ENCODE peak calls at places on chromosomes 4 and X, in eight cellular contexts. One of them, this sample, is unnamed.
A peak's percentile ranks its signal among the peaks of the same experiment; 100 is the strongest.

GRCh38 chrX:56281789-56282188 is 49.6 kb downstream of the KLF8 start:
- DNase-seq in adipocyte: peak; percentile 48
- DNase-seq in brain microvascular endothelial cell: no peak
- DNase-seq in fibroblast of lung: peak; percentile 22
- DNase-seq in CD8-positive, alpha-beta memory T cell: no peak
- DNase-seq in thoracic aorta: no peak
- DNase-seq in IMR-90: peak; percentile 16
- DNase-seq in pancreas: no peak
- DNase-seq in this sample: no peak

GRCh38 chrX:101693476-101693875 is 33.8 kb upstream of the ARMCX2 start:
- DNase-seq in adipocyte: no peak
- DNase-seq in brain microvascular endothelial cell: no peak
- DNase-seq in fibroblast of lung: no peak
- DNase-seq in CD8-positive, alpha-beta memory T cell: no peak
- DNase-seq in thoracic aorta: no peak
- DNase-seq in IMR-90: no peak
- DNase-seq in pancreas: no peak
- DNase-seq in this sample: no peak

GRCh38 chr4:98816386-98816785 is 112.5 kb downstream of the EIF4E start:
- DNase-seq in adipocyte: no peak
- DNase-seq in brain microvascular endothelial cell: no peak
- DNase-seq in fibroblast of lung: no peak
- DNase-seq in CD8-positive, alpha-beta memory T cell: no peak
- DNase-seq in thoracic aorta: no peak
- DNase-seq in IMR-90: no peak
- DNase-seq in pancreas: no peak
- DNase-seq in this sample: no peak

GRCh38 chr4:14667624-14668295 is 334.5 kb upstream of the CPEB2 start:
- DNase-seq in adipocyte: peak; percentile 26
- DNase-seq in brain microvascular endothelial cell: peak; percentile 48
- DNase-seq in fibroblast of lung: peak; percentile 45
- DNase-seq in CD8-positive, alpha-beta memory T cell: no peak
- DNase-seq in thoracic aorta: no peak
- DNase-seq in IMR-90: no peak
- DNase-seq in pancreas: no peak
- DNase-seq in this sample: no peak

GRCh38 chr4:152255437-152255836 is 280.5 kb downstream of the FBXW7 start:
- DNase-seq in adipocyte: no peak
- DNase-seq in brain microvascular endothelial cell: peak; percentile 33
- DNase-seq in fibroblast of lung: peak; percentile 3
- DNase-seq in CD8-positive, alpha-beta memory T cell: peak; percentile 24
- DNase-seq in thoracic aorta: no peak
- DNase-seq in IMR-90: peak; percentile 27
- DNase-seq in pancreas: no peak
- DNase-seq in this sample: no peak

GRCh38 chr4:15336410-15337184 is 91.2 kb upstream of the C1QTNF7 start:
- DNase-seq in adipocyte: peak; percentile 55
- DNase-seq in brain microvascular endothelial cell: peak; percentile 86
- DNase-seq in fibroblast of lung: peak; percentile 73
- DNase-seq in CD8-positive, alpha-beta memory T cell: no peak
- DNase-seq in thoracic aorta: no peak
- DNase-seq in IMR-90: peak; percentile 92
- DNase-seq in pancreas: no peak
- DNase-seq in this sample: no peak

GRCh38 chr4:114563536-114564315 is 34.9 kb upstream of the UGT8 start:
- DNase-seq in adipocyte: peak; percentile 0
- DNase-seq in brain microvascular endothelial cell: peak; percentile 17
- DNase-seq in fibroblast of lung: no peak
- DNase-seq in CD8-positive, alpha-beta memory T cell: no peak
- DNase-seq in thoracic aorta: no peak
- DNase-seq in IMR-90: no peak
- DNase-seq in pancreas: no peak
- DNase-seq in this sample: no peak

GRCh38 chr4:88752076-88752463 is 54.4 kb upstream of the NAP1L5 start:
- DNase-seq in adipocyte: no peak
- DNase-seq in brain microvascular endothelial cell: no peak
- DNase-seq in fibroblast of lung: no peak
- DNase-seq in CD8-positive, alpha-beta memory T cell: no peak
- DNase-seq in thoracic aorta: no peak
- DNase-seq in IMR-90: no peak
- DNase-seq in pancreas: no peak
- DNase-seq in this sample: no peak

GRCh38 chr4:165700855-165701254 is 172.2 kb upstream of the TLL1 start:
- DNase-seq in adipocyte: no peak
- DNase-seq in brain microvascular endothelial cell: no peak
- DNase-seq in fibroblast of lung: no peak
- DNase-seq in CD8-positive, alpha-beta memory T cell: no peak
- DNase-seq in thoracic aorta: no peak
- DNase-seq in IMR-90: no peak
- DNase-seq in pancreas: no peak
- DNase-seq in this sample: no peak

GRCh38 chr4:92305878-92306520 is 2.2 kb downstream of the GRID2 start:
- DNase-seq in adipocyte: no peak
- DNase-seq in brain microvascular endothelial cell: no peak
- DNase-seq in fibroblast of lung: no peak
- DNase-seq in CD8-positive, alpha-beta memory T cell: no peak
- DNase-seq in thoracic aorta: no peak
- DNase-seq in IMR-90: no peak
- DNase-seq in pancreas: no peak
- DNase-seq in this sample: no peak

GRCh38 chr4:92303621-92304027 is at the start of gene GRID2:
- DNase-seq in adipocyte: peak; percentile 60
- DNase-seq in brain microvascular endothelial cell: no peak
- DNase-seq in fibroblast of lung: peak; percentile 48
- DNase-seq in CD8-positive, alpha-beta memory T cell: no peak
- DNase-seq in thoracic aorta: no peak
- DNase-seq in IMR-90: peak; percentile 2
- DNase-seq in pancreas: peak; percentile 12
- DNase-seq in this sample: no peak

GRCh38 chr4:92304073-92304472 is 307 bp downstream of the GRID2 start:
- DNase-seq in adipocyte: peak; percentile 29
- DNase-seq in brain microvascular endothelial cell: no peak
- DNase-seq in fibroblast of lung: no peak
- DNase-seq in CD8-positive, alpha-beta memory T cell: no peak
- DNase-seq in thoracic aorta: no peak
- DNase-seq in IMR-90: no peak
- DNase-seq in pancreas: no peak
- DNase-seq in this sample: no peak

GRCh38 chr4:92305148-92305877 is 1.5 kb downstream of the GRID2 start:
- DNase-seq in adipocyte: peak; percentile 72
- DNase-seq in brain microvascular endothelial cell: peak; percentile 39
- DNase-seq in fibroblast of lung: peak; percentile 63
- DNase-seq in CD8-positive, alpha-beta memory T cell: no peak
- DNase-seq in thoracic aorta: no peak
- DNase-seq in IMR-90: peak; percentile 32
- DNase-seq in pancreas: peak; percentile 33
- DNase-seq in this sample: peak; percentile 25

DNA sequence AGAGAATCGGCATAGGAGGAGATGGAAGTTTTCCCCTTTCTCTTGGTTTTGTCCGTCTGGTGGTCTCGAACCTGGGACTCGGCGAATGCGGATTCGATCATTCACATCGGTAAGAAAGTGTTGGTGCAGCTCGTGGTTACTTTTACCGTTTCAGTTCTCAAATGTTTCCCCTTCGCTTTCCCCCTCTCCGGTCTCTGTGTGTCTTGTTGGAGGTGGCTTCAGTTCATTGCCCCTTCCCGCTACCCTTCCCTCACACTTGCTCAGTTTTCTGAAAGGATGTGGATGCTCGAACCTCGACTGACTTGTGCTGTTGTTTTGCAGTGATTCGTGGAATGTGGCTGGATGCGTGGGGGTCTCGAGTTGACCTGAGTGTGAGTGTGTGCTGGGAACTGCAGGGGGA is 870 bp downstream of the GRID2 start:
- DNase-seq in adipocyte: peak; percentile 10
- DNase-seq in brain microvascular endothelial cell: no peak
- DNase-seq in fibroblast of lung: peak; percentile 15
- DNase-seq in CD8-positive, alpha-beta memory T cell: no peak
- DNase-seq in thoracic aorta: no peak
- DNase-seq in IMR-90: no peak
- DNase-seq in pancreas: no peak
- DNase-seq in this sample: no peak
- H3K4me3 ChIP-seq in adipocyte: peak overlapping the region; percentile 72
- H3K4me3 ChIP-seq in brain microvascular endothelial cell: peak overlapping the region; percentile 58
- H3K4me3 ChIP-seq in fibroblast of lung: peak overlapping the region; percentile 72
- H3K4me3 ChIP-seq in CD8-positive, alpha-beta memory T cell: no peak overlapping the region
- H3K4me3 ChIP-seq in thoracic aorta: peak overlapping the region; percentile 72
- H3K4me3 ChIP-seq in IMR-90: no peak overlapping the region
- H3K4me3 ChIP-seq in pancreas: no peak overlapping the region
- H3K4me3 ChIP-seq in this sample: peak overlapping the region; percentile 67

DNA sequence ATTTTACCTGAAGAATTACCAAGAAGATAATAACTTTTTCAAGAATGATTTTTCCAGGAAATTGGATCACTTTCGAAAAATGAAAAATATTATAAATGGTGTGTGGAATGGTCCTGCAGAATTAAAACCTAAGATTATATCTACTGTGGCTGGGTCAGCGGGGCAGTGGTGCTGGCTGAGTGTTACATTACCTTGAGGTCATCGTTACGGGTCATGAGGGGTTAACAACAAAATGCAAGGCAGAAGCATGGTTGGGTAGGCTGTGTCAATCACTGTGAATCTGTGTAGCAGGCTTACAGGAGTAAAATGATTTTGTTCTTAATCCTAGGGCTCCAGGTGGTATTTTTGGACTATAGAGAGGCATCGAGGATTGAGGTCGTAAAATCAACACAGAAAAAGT is 105.2 kb upstream of the AMOT start:
- DNase-seq in adipocyte: no peak
- DNase-seq in brain microvascular endothelial cell: no peak
- DNase-seq in fibroblast of lung: no peak
- DNase-seq in CD8-positive, alpha-beta memory T cell: no peak
- DNase-seq in thoracic aorta: no peak
- DNase-seq in IMR-90: no peak
- DNase-seq in pancreas: no peak
- DNase-seq in this sample: no peak
- H3K27me3 ChIP-seq in adipocyte: peaks cover 17% of the 10 kb centered on the region
- H3K27me3 ChIP-seq in brain microvascular endothelial cell: no peaks in the 10 kb centered on the region
- H3K27me3 ChIP-seq in fibroblast of lung: no peaks in the 10 kb centered on the region
- H3K27me3 ChIP-seq in CD8-positive, alpha-beta memory T cell: no peaks in the 10 kb centered on the region
- H3K27me3 ChIP-seq in thoracic aorta: no peaks in the 10 kb centered on the region
- H3K27me3 ChIP-seq in IMR-90: peaks cover 5% of the 10 kb centered on the region
- H3K27me3 ChIP-seq in pancreas: peaks cover 5% of the 10 kb centered on the region
- H3K27me3 ChIP-seq in this sample: no peaks in the 10 kb centered on the region

DNA sequence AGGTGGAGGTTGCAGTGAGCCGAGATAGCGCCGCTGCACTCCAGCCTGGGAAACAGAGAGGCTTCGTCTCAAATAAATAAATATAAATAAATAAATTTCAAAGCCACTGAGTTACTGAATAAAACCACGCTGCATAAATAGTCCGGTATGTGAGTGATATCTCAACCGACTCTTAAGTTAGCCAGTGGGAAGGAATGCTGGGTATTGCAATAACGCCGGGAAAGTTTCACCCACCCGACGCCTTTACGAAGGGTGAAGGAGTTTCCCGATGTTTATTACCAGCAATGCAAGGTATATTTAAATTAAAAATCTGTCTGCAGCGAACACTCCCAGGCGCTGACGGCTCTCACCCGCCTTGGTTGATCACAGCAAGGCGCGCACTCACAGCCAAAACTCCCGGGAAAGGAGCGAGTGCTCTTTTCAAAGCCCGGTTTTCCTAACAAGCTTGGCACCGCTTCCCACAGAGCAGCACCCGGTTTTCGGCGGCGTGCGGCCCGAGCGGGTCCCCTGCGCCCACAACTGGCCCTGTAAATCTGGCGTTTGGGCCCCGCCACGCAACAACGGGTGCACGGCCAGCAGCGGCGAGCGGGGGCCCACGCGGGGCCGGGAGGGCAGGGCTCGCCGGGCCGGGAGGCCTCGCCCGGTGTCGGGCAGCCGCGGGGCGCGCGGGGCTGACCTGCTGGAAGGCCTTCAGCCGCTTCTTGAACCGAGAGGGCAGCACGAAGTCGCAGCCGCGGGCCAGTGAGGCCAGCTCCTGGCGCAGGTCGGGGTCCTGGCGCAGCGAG is 13.7 kb downstream of the PPP2R3B start:
- DNase-seq in adipocyte: no peak
- DNase-seq in brain microvascular endothelial cell: no peak
- DNase-seq in fibroblast of lung: no peak
- DNase-seq in CD8-positive, alpha-beta memory T cell: no peak
- DNase-seq in thoracic aorta: no peak
- DNase-seq in IMR-90: peak; percentile 44
- DNase-seq in pancreas: no peak
- DNase-seq in this sample: no peak
- H3K4me3 ChIP-seq in adipocyte: peak overlapping the region; percentile 65
- H3K4me3 ChIP-seq in brain microvascular endothelial cell: peak overlapping the region; percentile 46
- H3K4me3 ChIP-seq in fibroblast of lung: peak overlapping the region; percentile 40
- H3K4me3 ChIP-seq in CD8-positive, alpha-beta memory T cell: no peak overlapping the region
- H3K4me3 ChIP-seq in thoracic aorta: peak overlapping the region; percentile 44
- H3K4me3 ChIP-seq in IMR-90: peak overlapping the region; percentile 30
- H3K4me3 ChIP-seq in pancreas: no peak overlapping the region
- H3K4me3 ChIP-seq in this sample: peak overlapping the region; percentile 68

DNA sequence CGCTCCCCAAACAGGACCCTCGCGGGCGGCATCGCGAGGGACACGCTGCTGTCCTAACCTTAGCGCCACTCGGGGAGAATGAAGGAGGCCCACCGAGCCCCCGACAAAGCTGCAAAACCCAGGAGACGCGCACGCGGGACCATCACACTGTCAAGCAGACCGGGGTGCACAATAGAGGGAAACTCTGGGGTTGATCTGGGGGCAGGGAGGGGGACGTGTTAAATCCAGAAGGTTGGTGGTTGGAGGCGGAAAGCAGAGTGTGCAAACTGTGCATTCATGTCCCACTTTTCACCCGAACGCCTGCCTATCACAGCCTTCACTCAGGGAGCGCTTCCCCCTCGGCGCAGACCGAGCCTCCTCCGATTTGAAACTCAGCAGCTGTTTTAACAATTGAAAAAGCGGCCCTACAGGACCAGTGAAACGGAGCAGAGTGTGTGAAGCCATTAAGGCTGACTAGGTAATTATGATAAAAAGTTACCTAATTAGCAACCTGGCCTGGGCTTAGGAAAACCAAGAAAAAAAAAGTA is 564 bp upstream of the NDNF start:
- DNase-seq in adipocyte: peak; percentile 17
- DNase-seq in brain microvascular endothelial cell: no peak
- DNase-seq in fibroblast of lung: no peak
- DNase-seq in CD8-positive, alpha-beta memory T cell: no peak
- DNase-seq in thoracic aorta: no peak
- DNase-seq in IMR-90: no peak
- DNase-seq in pancreas: no peak
- DNase-seq in this sample: peak; percentile 19
- H3K27me3 ChIP-seq in adipocyte: no peaks in the 10 kb centered on the region
- H3K27me3 ChIP-seq in brain microvascular endothelial cell: peaks cover 50% of the 10 kb centered on the region
- H3K27me3 ChIP-seq in fibroblast of lung: no peaks in the 10 kb centered on the region
- H3K27me3 ChIP-seq in CD8-positive, alpha-beta memory T cell: peaks cover 27% of the 10 kb centered on the region
- H3K27me3 ChIP-seq in thoracic aorta: no peaks in the 10 kb centered on the region
- H3K27me3 ChIP-seq in IMR-90: peaks cover 55% of the 10 kb centered on the region
- H3K27me3 ChIP-seq in pancreas: no peaks in the 10 kb centered on the region
- H3K27me3 ChIP-seq in this sample: peaks cover 12% of the 10 kb centered on the region